ENCODE peak calls at places on chromosome 9, in nine cellular contexts. F is endothelial cell; G is iris pigment epithelial cell; H is prostate gland; Y is CD8-positive, alpha-beta memory T cell; P is midbrain; C is Caco-2; K is OCI-LY7; X is GM10248. R is an unnamed sample.

GRCh38 chr9:2134391-2134790 is 119.2 kb downstream of the SMARCA2 start:
- DNase-seq in F (no peak), G (peak; percentile 50), H (no peak), Y (no peak), P (no peak), C (no peak), K (no peak), X (no peak), R (no peak)

GRCh38 chr9:128005938-128006337 is 25.1 kb upstream of the EEIG1 start:
- DNase-seq in F (peak; percentile 67), G (no peak), H (no peak), Y (no peak), P (no peak), C (no peak), K (no peak), X (no peak), R (peak; percentile 55)

GRCh38 chr9:117796681-117797080 is 92.5 kb downstream of the TLR4 start:
- DNase-seq in F (no peak), G (peak; percentile 90), H (no peak), Y (no peak), P (no peak), C (no peak), K (no peak), X (no peak), R (no peak)

GRCh38 chr9:118059520-118060278 is 355.5 kb downstream of the TLR4 start:
- DNase-seq in F (peak; percentile 39), G (peak; percentile 18), H (peak; percentile 6), Y (no peak), P (peak; percentile 32), C (peak; percentile 53), K (peak; percentile 41), X (no peak), R (peak; percentile 16)

GRCh38 chr9:81002242-81002641 is 687.1 kb downstream of the TLE1 start:
- DNase-seq in F (no peak), G (peak; percentile 32), H (no peak), Y (peak; percentile 4), P (no peak), C (no peak), K (peak; percentile 18), X (no peak), R (no peak)

GRCh38 chr9:134671341-134672113 is 29.9 kb downstream of the COL5A1 start:
- DNase-seq in F (no peak), G (peak; percentile 51), H (no peak), Y (no peak), P (no peak), C (no peak), K (no peak), X (no peak), R (no peak)

GRCh38 chr9:116288658-116289057 is 135.1 kb downstream of the PAPPA start:
- DNase-seq in F (no peak), G (peak; percentile 98), H (no peak), Y (no peak), P (no peak), C (no peak), K (no peak), X (no peak), R (no peak)

GRCh38 chr9:123174079-123174478 is 94.3 kb downstream of the STRBP start:
- DNase-seq in F (no peak), G (no peak), H (no peak), Y (no peak), P (no peak), C (no peak), K (peak; percentile 73), X (no peak), R (no peak)

GRCh38 chr9:132125944-132126720 is 35.7 kb upstream of the NTNG2 start:
- DNase-seq in F (no peak), G (no peak), H (no peak), Y (no peak), P (no peak), C (no peak), K (no peak), X (peak; percentile 47), R (no peak)

GRCh38 chr9:80699551-80699998 is 989.8 kb downstream of the TLE1 start:
- DNase-seq in F (no peak), G (peak; percentile 93), H (no peak), Y (no peak), P (no peak), C (no peak), K (no peak), X (no peak), R (no peak)

GRCh38 chr9:114641974-114642373 is 15.6 kb downstream of the TEX53 start:
- DNase-seq in F (no peak), G (no peak), H (no peak), Y (no peak), P (no peak), C (no peak), K (no peak), X (no peak), R (no peak)

GRCh38 chr9:72895122-72895521 is 57.7 kb downstream of the ALDH1A1 start:
- DNase-seq in F (no peak), G (no peak), H (no peak), Y (no peak), P (no peak), C (no peak), K (no peak), X (no peak), R (no peak)

GRCh38 chr9:130010151-130010988 is 32.6 kb downstream of the FNBP1 start:
- DNase-seq in F (no peak), G (no peak), H (no peak), Y (peak; percentile 60), P (no peak), C (no peak), K (no peak), X (no peak), R (no peak)

GRCh38 chr9:130930132-130930803 is 8.8 kb downstream of the FIBCD1 start:
- DNase-seq in F (no peak), G (no peak), H (no peak), Y (no peak), P (no peak), C (no peak), K (no peak), X (no peak), R (no peak)

GRCh38 chr9:109922617-109923260 is 142.7 kb downstream of the PALM2AKAP2 start:
- DNase-seq in F (no peak), G (no peak), H (no peak), Y (no peak), P (no peak), C (no peak), K (no peak), X (no peak), R (no peak)

GRCh38 chr9:69898714-69899209 is 78.1 kb downstream of the CFAP95 start:
- DNase-seq in F (no peak), G (peak; percentile 86), H (no peak), Y (no peak), P (no peak), C (no peak), K (no peak), X (no peak), R (no peak)

GRCh38 chr9:128792978-128793686 is 6.1 kb downstream of the TBC1D13 start:
- DNase-seq in F (no peak), G (no peak), H (no peak), Y (no peak), P (no peak), C (no peak), K (no peak), X (no peak), R (no peak)

GRCh38 chr9:115614931-115615401 is 497.0 kb upstream of the TNC start:
- DNase-seq in F (no peak), G (peak; percentile 41), H (no peak), Y (no peak), P (no peak), C (no peak), K (no peak), X (no peak), R (no peak)

GRCh38 chr9:116303270-116303904 is 149.8 kb downstream of the PAPPA start:
- DNase-seq in F (no peak), G (no peak), H (no peak), Y (no peak), P (no peak), C (no peak), K (no peak), X (no peak), R (no peak)

GRCh38 chr9:131178382-131178781 is 53.0 kb downstream of the NUP214 start:
- DNase-seq in F (peak; percentile 88), G (peak; percentile 75), H (peak; percentile 46), Y (peak; percentile 62), P (peak; percentile 50), C (peak; percentile 79), K (peak; percentile 80), X (peak; percentile 82), R (peak; percentile 69)

GRCh38 chr9:77807295-77807694 is 159.2 kb upstream of the GNA14 start:
- DNase-seq in F (no peak), G (peak; percentile 98), H (no peak), Y (no peak), P (no peak), C (no peak), K (no peak), X (no peak), R (no peak)

GRCh38 chr9:126927419-126927818 is 12.8 kb downstream of the RALGPS1 start:
- DNase-seq in F (no peak), G (no peak), H (no peak), Y (no peak), P (no peak), C (no peak), K (no peak), X (no peak), R (no peak)

GRCh38 chr9:130982636-130983282 is 26.2 kb upstream of the LAMC3 start:
- DNase-seq in F (no peak), G (no peak), H (no peak), Y (no peak), P (no peak), C (no peak), K (no peak), X (no peak), R (no peak)

GRCh38 chr9:137694962-137695875 is 76.4 kb downstream of the EHMT1 start:
- DNase-seq in F (peak; percentile 79), G (no peak), H (peak; percentile 24), Y (no peak), P (peak; percentile 81), C (peak; percentile 64), K (peak; percentile 79), X (no peak), R (peak; percentile 45)

GRCh38 chr9:38112010-38112409 is 43.0 kb upstream of the SHB start:
- DNase-seq in F (no peak), G (no peak), H (no peak), Y (no peak), P (no peak), C (no peak), K (no peak), X (no peak), R (no peak)

GRCh38 chr9:136311433-136312375 is 7.8 kb upstream of the CCDC187 start:
- DNase-seq in F (no peak), G (no peak), H (no peak), Y (no peak), P (no peak), C (no peak), K (no peak), X (no peak), R (no peak)

GRCh38 chr9:1256178-1256577 is 206.0 kb downstream of the DMRT2 start:
- DNase-seq in F (no peak), G (no peak), H (no peak), Y (no peak), P (no peak), C (no peak), K (no peak), X (no peak), R (no peak)

GRCh38 chr9:113444736-113445135 is 18.8 kb upstream of the RGS3 start:
- DNase-seq in F (no peak), G (no peak), H (no peak), Y (no peak), P (no peak), C (no peak), K (no peak), X (no peak), R (no peak)

GRCh38 chr9:37100317-37100716 is 20.1 kb upstream of the ZCCHC7 start:
- DNase-seq in F (no peak), G (no peak), H (no peak), Y (no peak), P (no peak), C (no peak), K (no peak), X (no peak), R (no peak)

GRCh38 chr9:132590318-132591182 is 8.1 kb downstream of the BARHL1 start:
- DNase-seq in F (no peak), G (no peak), H (no peak), Y (no peak), P (no peak), C (no peak), K (no peak), X (no peak), R (no peak)

GRCh38 chr9:80376180-80376579 is 804.4 kb downstream of the TLE4 start:
- DNase-seq in F (no peak), G (no peak), H (no peak), Y (no peak), P (no peak), C (no peak), K (no peak), X (no peak), R (no peak)